ENCODE peak calls at places on chromosomes 2 and 18, in six cellular contexts. One of them, this sample, is unnamed.

GRCh38 chr2:150735894-150736498 is 248.5 kb upstream of the RND3 start:
- DNase-seq in aorta: no peak
- DNase-seq in H4: no peak
- DNase-seq in AG09309: no peak
- DNase-seq in tibial artery: no peak
- DNase-seq in astrocyte: no peak
- DNase-seq in this sample: no peak

GRCh38 chr2:96625571-96626552 is 12.2 kb downstream of the KANSL3 start:
- DNase-seq in astrocyte: peak; percentile 22
- DNase-seq in aorta: no peak
- DNase-seq in tibial artery: no peak
- DNase-seq in H4: no peak
- DNase-seq in AG09309: no peak
- DNase-seq in this sample: no peak

GRCh38 chr18:36212301-36212977 is 25.1 kb downstream of the MOCOS start:
- DNase-seq in H4: no peak
- DNase-seq in tibial artery: no peak
- DNase-seq in AG09309: no peak
- DNase-seq in astrocyte: no peak
- DNase-seq in aorta: peak; percentile 54
- DNase-seq in this sample: no peak

GRCh38 chr2:20914771-20915170 is 91.9 kb upstream of the LDAH start:
- DNase-seq in H4: no peak
- DNase-seq in AG09309: no peak
- DNase-seq in tibial artery: no peak
- DNase-seq in astrocyte: no peak
- DNase-seq in aorta: no peak
- DNase-seq in this sample: no peak

GRCh38 chr2:124804014-124804940 is 779.2 kb downstream of the CNTNAP5 start:
- DNase-seq in H4: peak; percentile 36
- DNase-seq in AG09309: no peak
- DNase-seq in aorta: no peak
- DNase-seq in tibial artery: no peak
- DNase-seq in astrocyte: no peak
- DNase-seq in this sample: peak; percentile 40

GRCh38 chr2:135798762-135799161 is 38.2 kb downstream of the LCT start:
- DNase-seq in H4: no peak
- DNase-seq in tibial artery: no peak
- DNase-seq in astrocyte: no peak
- DNase-seq in aorta: no peak
- DNase-seq in AG09309: no peak
- DNase-seq in this sample: no peak

GRCh38 chr2:192438239-192438638 is 243.5 kb upstream of the TMEFF2 start:
- DNase-seq in H4: no peak
- DNase-seq in aorta: no peak
- DNase-seq in tibial artery: no peak
- DNase-seq in AG09309: no peak
- DNase-seq in astrocyte: no peak
- DNase-seq in this sample: no peak

GRCh38 chr2:84700006-84700405 is 180.9 kb downstream of the TRABD2A start:
- DNase-seq in aorta: no peak
- DNase-seq in tibial artery: no peak
- DNase-seq in astrocyte: no peak
- DNase-seq in AG09309: no peak
- DNase-seq in H4: no peak
- DNase-seq in this sample: no peak

GRCh38 chr2:101718993-101719571 is 21.6 kb downstream of the MAP4K4 start:
- DNase-seq in tibial artery: no peak
- DNase-seq in aorta: no peak
- DNase-seq in astrocyte: no peak
- DNase-seq in AG09309: no peak
- DNase-seq in H4: no peak
- DNase-seq in this sample: no peak

GRCh38 chr2:233847248-233847898 is 7.0 kb downstream of the HJURP start:
- DNase-seq in H4: no peak
- DNase-seq in AG09309: no peak
- DNase-seq in tibial artery: peak; percentile 50
- DNase-seq in aorta: no peak
- DNase-seq in astrocyte: no peak
- DNase-seq in this sample: no peak

GRCh38 chr2:27860111-27860510 is 30.1 kb downstream of the RBKS start:
- DNase-seq in AG09309: peak; percentile 59
- DNase-seq in tibial artery: no peak
- DNase-seq in astrocyte: peak; percentile 81
- DNase-seq in H4: no peak
- DNase-seq in aorta: no peak
- DNase-seq in this sample: no peak

GRCh38 chr18:50268022-50268747 is 1.9 kb upstream of the CFAP53 start:
- DNase-seq in astrocyte: peak; percentile 31
- DNase-seq in H4: no peak
- DNase-seq in AG09309: no peak
- DNase-seq in tibial artery: peak; percentile 89
- DNase-seq in aorta: peak; percentile 90
- DNase-seq in this sample: peak; percentile 93

GRCh38 chr18:43665239-43665788 is 388.0 kb upstream of the SYT4 start:
- DNase-seq in H4: peak; percentile 31
- DNase-seq in AG09309: peak; percentile 59
- DNase-seq in tibial artery: no peak
- DNase-seq in astrocyte: peak; percentile 89
- DNase-seq in aorta: no peak
- DNase-seq in this sample: no peak

GRCh38 chr2:235229236-235229635 is 264.6 kb upstream of the AGAP1 start:
- DNase-seq in AG09309: no peak
- DNase-seq in aorta: no peak
- DNase-seq in tibial artery: no peak
- DNase-seq in H4: no peak
- DNase-seq in astrocyte: no peak
- DNase-seq in this sample: no peak

GRCh38 chr2:15412309-15412708 is 148.8 kb downstream of the NBAS start:
- DNase-seq in aorta: no peak
- DNase-seq in H4: no peak
- DNase-seq in astrocyte: no peak
- DNase-seq in AG09309: no peak
- DNase-seq in tibial artery: no peak
- DNase-seq in this sample: no peak

GRCh38 chr2:46828039-46828438 is 87.6 kb downstream of the MCFD2 start:
- DNase-seq in AG09309: no peak
- DNase-seq in aorta: no peak
- DNase-seq in astrocyte: no peak
- DNase-seq in tibial artery: no peak
- DNase-seq in H4: no peak
- DNase-seq in this sample: no peak

GRCh38 chr2:206833291-206833690 is 67.9 kb downstream of the FASTKD2 start:
- DNase-seq in AG09309: no peak
- DNase-seq in aorta: no peak
- DNase-seq in tibial artery: no peak
- DNase-seq in astrocyte: no peak
- DNase-seq in H4: no peak
- DNase-seq in this sample: no peak

GRCh38 chr2:222862915-222863544 is 2.2 kb downstream of the ACSL3 start:
- DNase-seq in H4: no peak
- DNase-seq in astrocyte: no peak
- DNase-seq in tibial artery: no peak
- DNase-seq in AG09309: no peak
- DNase-seq in aorta: no peak
- DNase-seq in this sample: no peak

GRCh38 chr2:68722712-68723111 is 11.9 kb upstream of the ARHGAP25 start:
- DNase-seq in aorta: no peak
- DNase-seq in astrocyte: no peak
- DNase-seq in H4: no peak
- DNase-seq in AG09309: no peak
- DNase-seq in tibial artery: no peak
- DNase-seq in this sample: no peak

GRCh38 chr18:77065221-77065981 is 67.2 kb downstream of the MBP start:
- DNase-seq in aorta: peak; percentile 86
- DNase-seq in H4: peak; percentile 95
- DNase-seq in astrocyte: peak; percentile 90
- DNase-seq in AG09309: peak; percentile 81
- DNase-seq in tibial artery: no peak
- DNase-seq in this sample: no peak

GRCh38 chr2:76711490-76711889 is 810.7 kb downstream of the LRRTM4 start:
- DNase-seq in tibial artery: no peak
- DNase-seq in AG09309: no peak
- DNase-seq in H4: no peak
- DNase-seq in aorta: no peak
- DNase-seq in astrocyte: no peak
- DNase-seq in this sample: no peak

GRCh38 chr2:145360129-145360780 is 840.3 kb upstream of the ZEB2 start:
- DNase-seq in tibial artery: no peak
- DNase-seq in H4: no peak
- DNase-seq in astrocyte: no peak
- DNase-seq in AG09309: no peak
- DNase-seq in aorta: no peak
- DNase-seq in this sample: no peak

GRCh38 chr2:189551808-189552207 is 28.8 kb downstream of the SLC40A1 start:
- DNase-seq in AG09309: no peak
- DNase-seq in aorta: no peak
- DNase-seq in astrocyte: no peak
- DNase-seq in H4: no peak
- DNase-seq in tibial artery: no peak
- DNase-seq in this sample: no peak

GRCh38 chr2:110732422-110733413 is at the start of gene ACOXL:
- DNase-seq in astrocyte: no peak
- DNase-seq in tibial artery: no peak
- DNase-seq in H4: no peak
- DNase-seq in AG09309: no peak
- DNase-seq in aorta: no peak
- DNase-seq in this sample: no peak

GRCh38 chr2:172908275-172908674 is 167.4 kb upstream of the MAP3K20 start:
- DNase-seq in tibial artery: no peak
- DNase-seq in aorta: no peak
- DNase-seq in astrocyte: no peak
- DNase-seq in AG09309: no peak
- DNase-seq in H4: no peak
- DNase-seq in this sample: peak; percentile 26

GRCh38 chr2:95574506-95574905 is 17.3 kb upstream of the TRIM43 start:
- DNase-seq in AG09309: no peak
- DNase-seq in tibial artery: no peak
- DNase-seq in aorta: no peak
- DNase-seq in astrocyte: no peak
- DNase-seq in H4: no peak
- DNase-seq in this sample: no peak

GRCh38 chr2:218400167-218400929 is 680 bp downstream of the CTDSP1 start:
- DNase-seq in H4: peak; percentile 3
- DNase-seq in AG09309: no peak
- DNase-seq in astrocyte: no peak
- DNase-seq in tibial artery: peak; percentile 80
- DNase-seq in aorta: peak; percentile 77
- DNase-seq in this sample: no peak

GRCh38 chr2:63055510-63056308 is 5.1 kb downstream of the OTX1 start:
- DNase-seq in H4: no peak
- DNase-seq in aorta: no peak
- DNase-seq in astrocyte: no peak
- DNase-seq in AG09309: no peak
- DNase-seq in tibial artery: peak; percentile 62
- DNase-seq in this sample: peak; percentile 28

This sample was measured in GM10248.